ENCODE peak calls at places on chromosomes 2 and 18, in five cellular contexts. U is left ventricle myocardium inferior, D is pancreas, Y is neural progenitor cell, W is BJ. G is an unnamed sample.

GRCh38 chr2:238418999-238419546 is 7.7 kb upstream of the ASB1 start:
- DNase-seq in U (no peak), D (no peak), Y (no peak), W (no peak), G (peak; percentile 42)

GRCh38 chr2:10524841-10525572 is 76.9 kb upstream of the ODC1 start:
- DNase-seq in U (no peak), D (no peak), Y (no peak), W (no peak), G (no peak)

GRCh38 chr2:105866439-105867170 is 121.9 kb downstream of the NCK2 start:
- DNase-seq in U (no peak), D (no peak), Y (peak; percentile 13), W (no peak), G (peak; percentile 45)

GRCh38 chr2:7594211-7594610 is 677.0 kb downstream of the RNF144A start:
- DNase-seq in U (no peak), D (no peak), Y (no peak), W (no peak), G (no peak)

GRCh38 chr18:2914844-2915243 is 68.0 kb downstream of the EMILIN2 start:
- DNase-seq in U (no peak), D (no peak), Y (no peak), W (no peak), G (no peak)

GRCh38 chr18:3418083-3418482 is 31.9 kb upstream of the TGIF1 start:
- DNase-seq in U (no peak), D (no peak), Y (no peak), W (no peak), G (no peak)

GRCh38 chr2:28300921-28301341 is 91.7 kb upstream of the FOSL2 start:
- DNase-seq in U (no peak), D (no peak), Y (no peak), W (peak; percentile 74), G (peak; percentile 95)

GRCh38 chr2:3442185-3442584 is 62.7 kb downstream of the TRAPPC12 start:
- DNase-seq in U (no peak), D (no peak), Y (no peak), W (no peak), G (no peak)

GRCh38 chr18:62606106-62606505 is 83.3 kb downstream of the ZCCHC2 start:
- DNase-seq in U (no peak), D (no peak), Y (no peak), W (no peak), G (no peak)

GRCh38 chr2:84899181-84899580 is 6.3 kb upstream of the TMSB10 start:
- DNase-seq in U (no peak), D (no peak), Y (no peak), W (no peak), G (no peak)

GRCh38 chr2:37809931-37810570 is 115.0 kb upstream of the RMDN2 start:
- DNase-seq in U (no peak), D (no peak), Y (no peak), W (no peak), G (no peak)

GRCh38 chr2:235234711-235235110 is 259.1 kb upstream of the AGAP1 start:
- DNase-seq in U (no peak), D (no peak), Y (no peak), W (no peak), G (no peak)

GRCh38 chr2:31246184-31246852 is 12.4 kb downstream of the EHD3 start:
- DNase-seq in U (no peak), D (no peak), Y (no peak), W (no peak), G (no peak)

GRCh38 chr2:133655565-133656113 is 87.4 kb upstream of the NCKAP5 start:
- DNase-seq in U (no peak), D (no peak), Y (no peak), W (no peak), G (no peak)

GRCh38 chr2:136206613-136207012 is 88.7 kb upstream of the CXCR4 start:
- DNase-seq in U (no peak), D (no peak), Y (no peak), W (no peak), G (no peak)

GRCh38 chr2:111702119-111702808 is 181.7 kb downstream of the ANAPC1 start:
- DNase-seq in U (no peak), D (peak; percentile 27), Y (peak; percentile 68), W (no peak), G (no peak)

GRCh38 chr2:113876503-113877387 is 13.1 kb upstream of the ACTR3 start:
- DNase-seq in U (no peak), D (peak; percentile 74), Y (no peak), W (no peak), G (no peak)

GRCh38 chr2:74816540-74817331 is 17.2 kb upstream of the HK2 start:
- DNase-seq in U (no peak), D (no peak), Y (peak; percentile 24), W (no peak), G (no peak)

GRCh38 chr2:36339819-36340218 is 15.8 kb upstream of the CRIM1 start:
- DNase-seq in U (no peak), D (no peak), Y (no peak), W (no peak), G (no peak)

GRCh38 chr18:80249217-80250093 is 2.1 kb upstream of the PARD6G start:
- DNase-seq in U (no peak), D (no peak), Y (no peak), W (no peak), G (no peak)

GRCh38 chr2:100954044-100954420 is 48.1 kb upstream of the RPL31 start:
- DNase-seq in U (no peak), D (no peak), Y (no peak), W (no peak), G (no peak)

GRCh38 chr18:32040936-32041335 is 22.3 kb downstream of the RNF125 start:
- DNase-seq in U (no peak), D (no peak), Y (no peak), W (no peak), G (no peak)

GRCh38 chr2:213251618-213252017 is 32.6 kb upstream of the SPAG16 start:
- DNase-seq in U (no peak), D (no peak), Y (peak; percentile 83), W (peak; percentile 19), G (peak; percentile 65)

GRCh38 chr2:3745901-3746300 is 42.5 kb downstream of the DCDC2C start:
- DNase-seq in U (no peak), D (no peak), Y (no peak), W (no peak), G (no peak)

GRCh38 chr2:64250751-64251405 is 106.7 kb upstream of the PELI1 start:
- DNase-seq in U (no peak), D (no peak), Y (no peak), W (no peak), G (no peak)

GRCh38 chr2:120230515-120231471 is 7.6 kb upstream of the TMEM185B start:
- DNase-seq in U (peak; percentile 11), D (no peak), Y (no peak), W (no peak), G (no peak)

GRCh38 chr2:5748941-5749731 is 57.0 kb downstream of the SOX11 start:
- DNase-seq in U (peak; percentile 81), D (peak; percentile 27), Y (no peak), W (no peak), G (no peak)

GRCh38 chr2:223459328-223459939 is 142.7 kb downstream of the SCG2 start:
- DNase-seq in U (no peak), D (no peak), Y (peak; percentile 36), W (no peak), G (no peak)

GRCh38 chr18:12256946-12257345 is 2.8 kb downstream of the CIDEA start:
- DNase-seq in U (no peak), D (no peak), Y (no peak), W (no peak), G (no peak)

DNA sequence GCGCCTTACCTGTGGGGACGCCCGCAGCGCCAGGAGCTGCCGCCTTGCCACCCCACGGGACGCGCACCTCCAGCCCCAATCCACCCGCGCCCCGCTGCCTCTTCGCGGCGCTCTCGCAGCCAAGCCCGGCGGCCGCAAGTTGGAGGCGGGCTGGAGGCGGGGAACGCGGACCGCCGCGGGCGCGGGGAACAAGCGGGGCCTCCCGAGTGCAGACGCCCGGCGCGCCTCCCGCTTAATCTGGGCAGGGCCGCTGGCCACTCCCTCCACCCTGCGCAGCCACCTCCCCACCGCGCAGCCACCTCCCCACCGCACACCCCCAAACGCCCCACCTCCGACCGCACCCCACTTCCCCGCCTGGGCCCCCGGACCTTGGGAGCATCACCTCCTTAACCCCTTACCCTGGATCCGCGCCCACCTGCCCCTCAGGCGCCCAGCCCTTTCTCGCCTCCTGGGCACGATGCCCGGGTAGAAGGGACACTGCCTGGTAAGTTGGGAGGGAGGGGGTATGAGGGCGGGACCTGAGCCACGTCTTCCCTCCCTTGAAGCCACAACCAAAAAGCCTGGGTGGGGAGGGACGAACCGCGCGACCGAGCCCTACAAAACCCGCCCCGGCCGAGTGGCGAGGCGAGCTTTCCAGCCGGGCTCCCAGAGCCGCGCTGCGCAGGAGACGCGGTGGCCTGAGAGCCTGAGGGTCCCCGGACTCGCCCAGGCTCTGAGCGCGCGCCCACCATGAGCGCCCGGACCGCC is at the start of the genes COL4A3 and COL4A4:
- DNase-seq in U (peak; percentile 78), D (peak; percentile 72), Y (peak; percentile 74), W (no peak), G (no peak)
- H3K4me3 ChIP-seq in U (peak within 1 kb of the TSS; percentile 88), D (peak within 1 kb of the TSS; percentile 73), Y (peak within 1 kb of the TSS; percentile 71), W (peak within 1 kb of the TSS; percentile 48), G (peak within 1 kb of the TSS; percentile 25)

GRCh38 chr2:46298522-46299351 is 1.5 kb downstream of the EPAS1 start:
- DNase-seq in U (peak; percentile 73), D (peak; percentile 84), Y (peak; percentile 58), W (no peak), G (no peak)

GRCh38 chr2:46297546-46298271 is 502 bp downstream of the EPAS1 start:
- DNase-seq in U (peak; percentile 74), D (peak; percentile 93), Y (peak; percentile 57), W (no peak), G (no peak)

GRCh38 chr2:46300406-46300832 is 3.2 kb downstream of the EPAS1 start:
- DNase-seq in U (no peak), D (no peak), Y (no peak), W (no peak), G (no peak)

GRCh38 chr2:46298272-46298521 is 990 bp downstream of the EPAS1 start:
- DNase-seq in U (no peak), D (no peak), Y (no peak), W (no peak), G (no peak)

GRCh38 chr2:46299365-46300263 is 2.4 kb downstream of the EPAS1 start:
- DNase-seq in U (peak; percentile 76), D (peak; percentile 75), Y (peak; percentile 68), W (peak; percentile 21), G (no peak)
- H3K4me3 ChIP-seq in U (peak overlapping the region; percentile 94), D (peak overlapping the region; percentile 65), Y (peak overlapping the region; percentile 62), W (peak overlapping the region; percentile 93), G (peak overlapping the region; percentile 97)

GRCh38 chr2:200352631-200353030 is 46.1 kb downstream of the SPATS2L start:
- DNase-seq in U (no peak), D (no peak), Y (peak; percentile 49), W (no peak), G (no peak)
- H3K4me3 ChIP-seq in U (no peak overlapping the region), D (no peak overlapping the region), Y (no peak overlapping the region), W (no peak overlapping the region), G (no peak overlapping the region)

GRCh38 chr18:43785145-43785544 is 507.9 kb upstream of the SYT4 start:
- DNase-seq in U (no peak), D (no peak), Y (no peak), W (no peak), G (no peak)

DNA sequence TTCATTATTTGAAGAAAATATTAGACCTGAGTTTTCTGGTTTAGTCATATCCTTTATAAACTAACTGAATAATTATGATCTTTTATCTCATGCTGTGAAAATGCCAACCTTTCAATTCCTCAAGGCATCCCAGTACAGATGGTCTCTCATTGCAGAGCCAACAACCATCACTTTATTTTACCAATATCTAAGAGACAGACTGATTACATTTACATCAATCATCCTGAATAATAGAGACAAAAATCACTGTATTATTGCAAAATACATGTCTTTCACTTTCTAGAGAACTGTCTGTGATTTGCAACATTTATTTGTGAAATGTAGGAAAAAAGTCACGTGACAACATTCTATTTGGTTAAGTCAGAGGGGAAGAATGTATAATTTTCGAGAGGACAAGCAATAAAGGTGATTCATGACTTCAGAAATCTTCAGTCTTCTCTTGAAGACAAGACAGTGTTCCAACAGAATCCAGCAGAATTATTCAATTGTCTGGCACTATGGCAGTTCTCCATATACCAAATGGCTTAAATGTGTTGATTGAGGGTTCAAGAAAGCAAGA is 503.6 kb upstream of the SYT4 start:
- DNase-seq in U (no peak), D (no peak), Y (no peak), W (peak; percentile 68), G (no peak)
- H3K4me3 ChIP-seq in U (no peak overlapping the region), D (no peak overlapping the region), Y (no peak overlapping the region), W (no peak overlapping the region), G (no peak overlapping the region)

G was measured in AG04450.